ENCODE peak calls at places on chromosomes 12 and 14, in eight cellular contexts. A is mammary epithelial cell, Z is adipocyte, K is neural progenitor cell, U is colonic mucosa, D is HepG2, V is MM.1S, Q is fibroblast of lung. E is an unnamed sample.

GRCh38 chr12:113114447-113115178 is 20.9 kb downstream of the RASAL1 start:
- DNase-seq in Z (no peak), Q (no peak), V (no peak), K (no peak), U (no peak), D (no peak), A (no peak), E (no peak)

GRCh38 chr14:57559561-57559960 is 65.9 kb upstream of the CCDC198 start:
- DNase-seq in U (no peak), Q (no peak), K (peak), Z (no peak), A (no peak), V (no peak), D (no peak), E (no peak)

GRCh38 chr12:88242161-88242925 is 100.2 kb downstream of the TMTC3 start:
- DNase-seq in U (no peak), D (no peak), K (no peak), A (peak), Z (peak), Q (peak), V (no peak), E (no peak)

GRCh38 chr14:76929927-76930326 is 98.6 kb downstream of the IRF2BPL start:
- DNase-seq in Q (no peak), D (no peak), K (no peak), V (peak), U (no peak), Z (no peak), A (peak), E (peak)

GRCh38 chr12:120903382-120903817 is 758 bp downstream of the SPPL3 start:
- DNase-seq in K (no peak), D (peak), Q (peak), V (no peak), A (peak), U (peak), Z (peak), E (peak)

GRCh38 chr12:113416091-113416754 is 6.0 kb upstream of the SDSL start:
- DNase-seq in Q (peak), D (no peak), V (no peak), A (no peak), U (no peak), Z (no peak), K (no peak), E (no peak)

GRCh38 chr14:98952595-98953325 is 319.2 kb downstream of the BCL11B start:
- DNase-seq in U (no peak), K (no peak), A (peak), Z (peak), D (no peak), V (no peak), Q (peak), E (peak)

GRCh38 chr14:73125169-73125588 is 11.1 kb upstream of the PSEN1 start:
- DNase-seq in V (no peak), U (no peak), D (no peak), A (no peak), Z (no peak), Q (no peak), K (peak), E (peak)

GRCh38 chr14:68297871-68298468 is 478.4 kb downstream of the RAD51B start:
- DNase-seq in K (peak), Z (peak), D (peak), V (no peak), A (no peak), Q (peak), U (no peak), E (peak)

GRCh38 chr12:57606399-57606798 is 1.8 kb downstream of the DTX3 start:
- DNase-seq in D (no peak), U (no peak), K (no peak), A (no peak), Z (no peak), V (no peak), Q (no peak), E (no peak)

GRCh38 chr12:57604454-57605307 is at the start of gene DTX3:
- DNase-seq in D (no peak), K (peak), V (peak), A (no peak), Q (peak), Z (peak), U (peak), E (peak)

GRCh38 chr12:57606821-57607220 is 2.2 kb downstream of the DTX3 start:
- DNase-seq in D (no peak), V (no peak), K (no peak), Z (no peak), U (no peak), A (no peak), Q (no peak), E (no peak)

GRCh38 chr12:57605308-57606015 is 838 bp downstream of the DTX3 start:
- DNase-seq in A (no peak), V (no peak), D (no peak), U (peak), Q (no peak), Z (no peak), K (peak), E (peak)

GRCh38 chr12:57606016-57606311 is 1.3 kb downstream of the DTX3 start:
- DNase-seq in Z (no peak), D (no peak), U (no peak), V (no peak), K (no peak), Q (no peak), A (no peak), E (no peak)
- H3K4me3 ChIP-seq in Z (no peak), D (no peak), U (no peak), V (no peak), K (peak), Q (peak), A (no peak), E (peak)

DNA sequence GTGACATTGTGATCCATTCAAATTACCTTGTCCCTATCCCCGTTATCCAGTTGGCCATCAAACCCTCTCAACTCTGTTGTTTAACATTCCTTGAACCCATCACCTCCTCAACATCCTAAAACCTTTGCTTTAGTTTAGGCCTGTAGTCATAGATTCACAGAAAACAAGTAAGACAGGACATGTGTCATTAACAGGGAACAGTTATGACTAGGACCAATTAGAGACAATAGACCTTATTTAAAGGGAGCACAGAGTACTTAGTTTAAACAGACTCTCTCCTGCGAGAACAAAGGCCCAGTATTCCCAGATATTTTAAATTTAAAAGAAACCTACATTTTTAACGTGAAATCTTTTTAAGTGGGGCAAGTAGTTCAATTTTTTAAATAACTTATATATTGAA is 20.0 kb upstream of the HELB start:
- DNase-seq in Q (no peak), D (no peak), Z (no peak), V (no peak), K (no peak), A (no peak), U (no peak), E (no peak)
- H3K9ac ChIP-seq in Q (no peak), D (no peak), Z (no peak), V (no peak), K (no peak), A (no peak), U (no peak), E (no peak)

GRCh38 chr12:114693532-114693931 is 9.6 kb upstream of the TBX3 start:
- DNase-seq in V (no peak), A (no peak), Z (no peak), U (no peak), D (no peak), K (no peak), Q (no peak), E (no peak)

GRCh38 chr12:114694436-114695304 is 10.7 kb upstream of the TBX3 start:
- DNase-seq in D (no peak), U (no peak), Z (no peak), A (no peak), V (no peak), K (peak), Q (no peak), E (no peak)

GRCh38 chr12:114691196-114691595 is 7.2 kb upstream of the TBX3 start:
- DNase-seq in D (no peak), Q (peak), Z (no peak), A (no peak), V (no peak), U (no peak), K (peak), E (peak)

GRCh38 chr12:114691810-114692557 is 8.0 kb upstream of the TBX3 start:
- DNase-seq in D (no peak), V (no peak), U (no peak), A (peak), Z (no peak), K (peak), Q (peak), E (peak)

GRCh38 chr12:114692558-114693531 is 8.9 kb upstream of the TBX3 start:
- DNase-seq in Z (peak), A (peak), D (no peak), U (no peak), V (no peak), Q (peak), K (peak), E (peak)
- H3K4me3 ChIP-seq in Z (peak), A (peak), D (peak), U (peak), V (no peak), Q (peak), K (no peak), E (peak)

DNA sequence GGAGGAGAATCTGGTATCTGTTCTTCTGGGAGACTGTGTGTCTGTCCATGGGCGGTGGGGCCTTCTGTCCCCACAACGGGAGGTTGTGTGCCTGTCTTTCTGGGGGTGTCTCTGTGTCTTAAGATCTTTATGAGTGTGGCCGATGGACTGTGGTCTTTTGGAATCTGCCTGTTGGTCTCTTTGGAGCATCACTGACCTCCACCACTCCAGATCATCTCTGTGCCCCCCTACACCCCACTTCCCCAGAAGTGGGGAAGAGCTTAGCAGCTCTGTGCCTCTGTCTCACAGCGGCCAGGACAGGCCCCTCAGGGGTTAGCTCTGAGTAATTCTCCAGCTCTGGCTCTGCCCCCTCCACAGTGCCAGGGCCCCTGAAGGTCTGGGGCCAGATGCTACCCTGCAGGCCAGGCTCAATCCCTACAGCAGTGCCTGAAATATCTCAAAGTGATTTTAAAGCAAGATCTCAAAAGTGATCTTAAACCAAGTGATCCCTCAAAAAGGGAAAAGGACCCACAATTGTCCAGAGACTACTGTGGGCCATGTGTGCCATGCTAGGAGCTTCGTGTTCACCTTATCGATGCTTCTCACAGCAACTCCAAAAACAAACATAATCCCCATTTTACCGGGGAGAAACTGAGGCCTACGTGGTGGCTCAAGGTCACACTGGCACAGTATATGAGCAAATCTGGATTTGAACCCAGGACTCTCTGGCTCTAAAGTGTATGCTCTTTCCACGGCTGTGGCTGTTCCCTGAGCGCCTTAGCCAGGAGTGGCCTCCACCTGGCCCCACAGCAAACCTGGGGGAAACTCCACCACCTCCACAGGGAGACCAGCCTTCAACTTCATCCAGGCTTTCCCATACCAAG is 26.0 kb upstream of the KRT78 start:
- DNase-seq in K (no peak), A (no peak), D (no peak), V (no peak), Q (no peak), U (no peak), Z (peak), E (no peak)
- H3K9ac ChIP-seq in K (no peak), A (peak), D (peak), V (peak), Q (peak), U (peak), Z (peak), E (peak)

E was measured in endodermal cell.